ENCODE peak calls at places on chromosomes 13 and 19, in six cellular contexts. One of them, this sample, is unnamed. For H3K4me1, the result is how much of the 10 kb centered on the place peaks cover.

GRCh38 chr13:43132228-43132627 is 108.8 kb downstream of the DNAJC15 start:
- DNase-seq in stomach: peak
- DNase-seq in IMR-90: peak
- DNase-seq in SK-N-SH: no peak
- DNase-seq in Peyer's patch: no peak
- DNase-seq in heart right ventricle: no peak
- DNase-seq in this sample: peak

GRCh38 chr19:17520865-17521264 is 9.4 kb downstream of the PGLS start:
- DNase-seq in Peyer's patch: no peak
- DNase-seq in SK-N-SH: no peak
- DNase-seq in IMR-90: no peak
- DNase-seq in stomach: no peak
- DNase-seq in heart right ventricle: no peak
- DNase-seq in this sample: no peak

GRCh38 chr19:17424743-17425365 is 5.0 kb downstream of the MVB12A start:
- DNase-seq in SK-N-SH: peak
- DNase-seq in Peyer's patch: no peak
- DNase-seq in stomach: no peak
- DNase-seq in IMR-90: peak
- DNase-seq in heart right ventricle: peak
- DNase-seq in this sample: no peak

GRCh38 chr13:108895220-108895704 is 265.9 kb downstream of the MYO16 start:
- DNase-seq in IMR-90: peak
- DNase-seq in heart right ventricle: no peak
- DNase-seq in stomach: no peak
- DNase-seq in Peyer's patch: no peak
- DNase-seq in SK-N-SH: peak
- DNase-seq in this sample: no peak

GRCh38 chr19:47369923-47370625 is 21.0 kb downstream of the DHX34 start:
- DNase-seq in SK-N-SH: no peak
- DNase-seq in stomach: no peak
- DNase-seq in heart right ventricle: no peak
- DNase-seq in Peyer's patch: no peak
- DNase-seq in IMR-90: peak
- DNase-seq in this sample: no peak

GRCh38 chr19:5314012-5314906 is 26.4 kb downstream of the PTPRS start:
- DNase-seq in SK-N-SH: no peak
- DNase-seq in IMR-90: peak
- DNase-seq in Peyer's patch: no peak
- DNase-seq in stomach: no peak
- DNase-seq in heart right ventricle: no peak
- DNase-seq in this sample: no peak

GRCh38 chr13:44879452-44880058 is 109.7 kb downstream of the NUFIP1 start:
- DNase-seq in Peyer's patch: no peak
- DNase-seq in stomach: no peak
- DNase-seq in heart right ventricle: no peak
- DNase-seq in IMR-90: peak
- DNase-seq in SK-N-SH: peak
- DNase-seq in this sample: peak

GRCh38 chr13:102901615-102902305 is 55.9 kb downstream of the ERCC5 start:
- DNase-seq in stomach: no peak
- DNase-seq in Peyer's patch: no peak
- DNase-seq in IMR-90: peak
- DNase-seq in heart right ventricle: no peak
- DNase-seq in SK-N-SH: no peak
- DNase-seq in this sample: no peak

GRCh38 chr19:3274245-3275067 is 50.0 kb downstream of the CELF5 start:
- DNase-seq in heart right ventricle: no peak
- DNase-seq in SK-N-SH: no peak
- DNase-seq in stomach: no peak
- DNase-seq in Peyer's patch: no peak
- DNase-seq in IMR-90: no peak
- DNase-seq in this sample: no peak

GRCh38 chr13:96636310-96636709 is 358.0 kb downstream of the OXGR1 start:
- DNase-seq in SK-N-SH: no peak
- DNase-seq in stomach: no peak
- DNase-seq in IMR-90: no peak
- DNase-seq in Peyer's patch: no peak
- DNase-seq in heart right ventricle: no peak
- DNase-seq in this sample: peak

GRCh38 chr13:34044660-34045080 is 226.7 kb downstream of the RFC3 start:
- DNase-seq in IMR-90: peak
- DNase-seq in stomach: no peak
- DNase-seq in Peyer's patch: no peak
- DNase-seq in heart right ventricle: no peak
- DNase-seq in SK-N-SH: no peak
- DNase-seq in this sample: no peak

GRCh38 chr19:47752440-47753211 is 7.3 kb downstream of the NOP53 start:
- DNase-seq in SK-N-SH: no peak
- DNase-seq in heart right ventricle: no peak
- DNase-seq in Peyer's patch: no peak
- DNase-seq in stomach: no peak
- DNase-seq in IMR-90: no peak
- DNase-seq in this sample: no peak

GRCh38 chr13:101626925-101627555 is 174.6 kb downstream of the ITGBL1 start:
- DNase-seq in SK-N-SH: no peak
- DNase-seq in Peyer's patch: peak
- DNase-seq in heart right ventricle: no peak
- DNase-seq in IMR-90: peak
- DNase-seq in stomach: no peak
- DNase-seq in this sample: no peak

GRCh38 chr13:101627556-101627943 is 175.1 kb downstream of the ITGBL1 start:
- DNase-seq in heart right ventricle: no peak
- DNase-seq in SK-N-SH: no peak
- DNase-seq in Peyer's patch: no peak
- DNase-seq in stomach: no peak
- DNase-seq in IMR-90: peak
- DNase-seq in this sample: no peak

GRCh38 chr13:101623469-101624209 is 171.2 kb downstream of the ITGBL1 start:
- DNase-seq in stomach: no peak
- DNase-seq in IMR-90: peak
- DNase-seq in heart right ventricle: no peak
- DNase-seq in Peyer's patch: no peak
- DNase-seq in SK-N-SH: no peak
- DNase-seq in this sample: no peak

GRCh38 chr13:101624981-101625380 is 172.5 kb downstream of the ITGBL1 start:
- DNase-seq in SK-N-SH: no peak
- DNase-seq in heart right ventricle: no peak
- DNase-seq in Peyer's patch: no peak
- DNase-seq in IMR-90: no peak
- DNase-seq in stomach: no peak
- DNase-seq in this sample: no peak

GRCh38 chr13:101624210-101624922 is 171.9 kb downstream of the ITGBL1 start:
- DNase-seq in Peyer's patch: no peak
- DNase-seq in stomach: no peak
- DNase-seq in IMR-90: peak
- DNase-seq in SK-N-SH: no peak
- DNase-seq in heart right ventricle: no peak
- DNase-seq in this sample: no peak
- H3K27ac ChIP-seq in Peyer's patch: peak
- H3K27ac ChIP-seq in stomach: no peak
- H3K27ac ChIP-seq in IMR-90: no peak
- H3K27ac ChIP-seq in SK-N-SH: no peak
- H3K27ac ChIP-seq in heart right ventricle: no peak
- H3K27ac ChIP-seq in this sample: no peak

GRCh38 chr13:51821666-51822065 is 17.7 kb upstream of the DHRS12 start:
- DNase-seq in SK-N-SH: no peak
- DNase-seq in stomach: no peak
- DNase-seq in IMR-90: no peak
- DNase-seq in heart right ventricle: no peak
- DNase-seq in Peyer's patch: no peak
- DNase-seq in this sample: no peak

GRCh38 chr13:51823351-51823750 is 19.4 kb upstream of the DHRS12 start:
- DNase-seq in stomach: no peak
- DNase-seq in heart right ventricle: no peak
- DNase-seq in Peyer's patch: no peak
- DNase-seq in IMR-90: no peak
- DNase-seq in SK-N-SH: no peak
- DNase-seq in this sample: no peak

GRCh38 chr13:51823861-51824260 is 19.9 kb upstream of the DHRS12 start:
- DNase-seq in heart right ventricle: no peak
- DNase-seq in stomach: no peak
- DNase-seq in SK-N-SH: no peak
- DNase-seq in Peyer's patch: no peak
- DNase-seq in IMR-90: no peak
- DNase-seq in this sample: no peak

GRCh38 chr13:51819544-51819943 is 15.6 kb upstream of the DHRS12 start:
- DNase-seq in heart right ventricle: no peak
- DNase-seq in Peyer's patch: no peak
- DNase-seq in SK-N-SH: no peak
- DNase-seq in IMR-90: no peak
- DNase-seq in stomach: no peak
- DNase-seq in this sample: no peak

DNA sequence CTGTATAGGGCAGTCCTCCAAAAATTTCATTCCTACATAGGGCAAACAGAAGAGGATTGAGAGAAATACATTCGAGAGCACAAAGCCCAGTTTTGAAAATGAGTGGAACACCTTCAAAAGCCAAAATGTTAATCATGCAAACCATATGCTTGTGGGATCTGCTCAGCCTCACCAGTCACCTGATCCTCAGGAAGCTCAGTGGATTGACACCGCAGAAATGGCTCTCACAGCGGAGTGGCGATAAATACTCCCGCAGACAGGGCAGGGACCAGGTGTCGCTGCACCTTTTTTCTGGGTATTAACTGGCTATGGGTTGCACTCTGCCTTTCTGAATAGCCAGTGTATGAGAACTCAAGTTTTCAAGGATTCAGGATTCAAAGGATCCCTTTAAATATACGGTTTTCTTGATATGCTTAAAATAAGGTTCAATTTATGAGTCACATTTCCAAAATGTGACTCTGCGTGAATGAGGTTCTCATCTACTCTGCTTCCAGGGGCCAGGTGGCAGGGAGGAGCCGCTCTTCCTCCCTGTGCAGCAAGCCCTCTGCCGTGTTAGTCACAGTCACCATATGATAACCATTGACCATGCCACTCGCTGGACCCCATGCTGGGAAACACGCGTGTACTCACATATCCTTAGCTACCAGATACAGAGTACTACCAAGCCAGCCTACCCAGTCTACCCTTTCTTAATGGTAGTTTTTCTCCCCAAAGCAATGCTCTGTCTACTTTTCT is 18.3 kb upstream of the DHRS12 start:
- DNase-seq in Peyer's patch: no peak
- DNase-seq in heart right ventricle: no peak
- DNase-seq in stomach: no peak
- DNase-seq in SK-N-SH: no peak
- DNase-seq in IMR-90: no peak
- DNase-seq in this sample: no peak
- H3K4me1 ChIP-seq in Peyer's patch: under half
- H3K4me1 ChIP-seq in heart right ventricle: half or more
- H3K4me1 ChIP-seq in stomach: under half
- H3K4me1 ChIP-seq in SK-N-SH: under half
- H3K4me1 ChIP-seq in IMR-90: under half
- H3K4me1 ChIP-seq in this sample: under half

GRCh38 chr19:18683109-18683954 is at the start of gene CRTC1:
- DNase-seq in stomach: peak
- DNase-seq in Peyer's patch: peak
- DNase-seq in SK-N-SH: peak
- DNase-seq in IMR-90: peak
- DNase-seq in heart right ventricle: peak
- DNase-seq in this sample: peak

GRCh38 chr19:18685597-18686164 is 2.2 kb downstream of the CRTC1 start:
- DNase-seq in Peyer's patch: no peak
- DNase-seq in SK-N-SH: no peak
- DNase-seq in IMR-90: peak
- DNase-seq in heart right ventricle: no peak
- DNase-seq in stomach: no peak
- DNase-seq in this sample: no peak

GRCh38 chr19:18684642-18684993 is 1.1 kb downstream of the CRTC1 start:
- DNase-seq in IMR-90: no peak
- DNase-seq in heart right ventricle: no peak
- DNase-seq in Peyer's patch: no peak
- DNase-seq in stomach: no peak
- DNase-seq in SK-N-SH: no peak
- DNase-seq in this sample: no peak

GRCh38 chr19:18683955-18684641 is 618 bp downstream of the CRTC1 start:
- DNase-seq in heart right ventricle: no peak
- DNase-seq in SK-N-SH: no peak
- DNase-seq in Peyer's patch: no peak
- DNase-seq in IMR-90: no peak
- DNase-seq in stomach: no peak
- DNase-seq in this sample: no peak

DNA sequence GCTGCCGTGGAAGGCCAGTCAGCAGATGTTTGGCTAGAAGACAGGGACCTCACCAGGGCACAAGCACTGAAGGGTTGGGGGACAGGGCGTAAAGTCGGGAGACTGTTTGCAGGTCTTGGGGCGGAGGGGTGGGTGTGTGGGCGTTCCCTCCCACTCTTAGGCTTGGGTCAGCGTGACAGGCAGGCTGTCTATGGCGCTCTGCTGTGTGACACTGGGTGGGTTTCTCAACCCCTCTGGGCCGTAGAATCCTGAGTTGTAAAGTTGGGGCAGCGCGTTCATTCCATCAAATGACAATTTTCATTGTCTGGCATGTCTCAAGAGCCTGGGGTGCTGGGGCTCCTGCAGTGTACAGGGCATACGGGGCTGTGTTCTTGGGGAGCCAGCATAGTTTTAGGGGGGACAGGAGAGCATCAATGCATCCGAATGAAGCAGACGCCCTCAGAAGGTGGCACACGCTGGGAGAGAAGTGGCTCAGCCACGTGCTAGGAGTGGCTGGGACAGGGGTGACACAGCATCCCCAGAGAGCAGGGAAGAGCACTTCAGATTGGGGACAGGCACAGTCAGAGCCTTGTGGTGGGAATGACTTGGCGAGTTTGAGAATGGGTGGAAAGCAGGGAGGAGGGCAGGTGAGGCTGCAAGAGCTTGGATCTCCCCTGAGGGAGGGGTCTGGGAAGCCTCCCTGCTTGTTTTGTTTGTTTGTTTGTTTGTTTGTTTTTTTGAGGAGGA is 4.4 kb downstream of the CRTC1 start:
- DNase-seq in IMR-90: no peak
- DNase-seq in Peyer's patch: no peak
- DNase-seq in SK-N-SH: no peak
- DNase-seq in heart right ventricle: no peak
- DNase-seq in stomach: no peak
- DNase-seq in this sample: no peak
- H3K27ac ChIP-seq in IMR-90: no peak
- H3K27ac ChIP-seq in Peyer's patch: no peak
- H3K27ac ChIP-seq in SK-N-SH: no peak
- H3K27ac ChIP-seq in heart right ventricle: no peak
- H3K27ac ChIP-seq in stomach: no peak
- H3K27ac ChIP-seq in this sample: no peak

GRCh38 chr19:8403820-8404109 is 9.3 kb upstream of the MARCHF2 start:
- DNase-seq in Peyer's patch: no peak
- DNase-seq in heart right ventricle: no peak
- DNase-seq in SK-N-SH: peak
- DNase-seq in stomach: no peak
- DNase-seq in IMR-90: no peak
- DNase-seq in this sample: no peak

GRCh38 chr19:8401981-8402411 is 11.1 kb upstream of the MARCHF2 start:
- DNase-seq in Peyer's patch: no peak
- DNase-seq in stomach: no peak
- DNase-seq in heart right ventricle: no peak
- DNase-seq in SK-N-SH: no peak
- DNase-seq in IMR-90: no peak
- DNase-seq in this sample: no peak

GRCh38 chr19:8399681-8400188 is 9.6 kb downstream of the RAB11B start:
- DNase-seq in SK-N-SH: no peak
- DNase-seq in IMR-90: no peak
- DNase-seq in Peyer's patch: no peak
- DNase-seq in heart right ventricle: no peak
- DNase-seq in stomach: no peak
- DNase-seq in this sample: no peak

GRCh38 chr19:8403098-8403819 is 9.8 kb upstream of the MARCHF2 start:
- DNase-seq in Peyer's patch: no peak
- DNase-seq in stomach: no peak
- DNase-seq in heart right ventricle: no peak
- DNase-seq in SK-N-SH: peak
- DNase-seq in IMR-90: no peak
- DNase-seq in this sample: no peak

GRCh38 chr19:8404391-8405151 is 8.5 kb upstream of the MARCHF2 start:
- DNase-seq in heart right ventricle: no peak
- DNase-seq in Peyer's patch: no peak
- DNase-seq in IMR-90: no peak
- DNase-seq in stomach: no peak
- DNase-seq in SK-N-SH: peak
- DNase-seq in this sample: no peak
- H3K4me1 ChIP-seq in heart right ventricle: under half
- H3K4me1 ChIP-seq in Peyer's patch: under half
- H3K4me1 ChIP-seq in IMR-90: under half
- H3K4me1 ChIP-seq in stomach: under half
- H3K4me1 ChIP-seq in SK-N-SH: under half
- H3K4me1 ChIP-seq in this sample: under half